ENCODE peak calls at places on chromosomes 1 and 21, in eight cellular contexts. One of them, this sample, is unnamed.

GRCh38 chr1:26787381-26787705 is 407 bp upstream of the PIGV start:
- DNase-seq in kidney: no peak
- DNase-seq in fibroblast of lung: no peak
- DNase-seq in astrocyte of the cerebellum: peak
- DNase-seq in keratinocyte: no peak
- DNase-seq in HFF-Myc: no peak
- DNase-seq in K562: peak
- DNase-seq in tibial artery: no peak
- DNase-seq in this sample: no peak

GRCh38 chr1:38598118-38598517 is 261.5 kb downstream of the RRAGC start:
- DNase-seq in kidney: no peak
- DNase-seq in fibroblast of lung: no peak
- DNase-seq in astrocyte of the cerebellum: no peak
- DNase-seq in keratinocyte: no peak
- DNase-seq in HFF-Myc: no peak
- DNase-seq in K562: no peak
- DNase-seq in tibial artery: no peak
- DNase-seq in this sample: no peak

GRCh38 chr1:17485280-17485679 is 45.8 kb upstream of the RCC2 start:
- DNase-seq in kidney: no peak
- DNase-seq in fibroblast of lung: peak
- DNase-seq in astrocyte of the cerebellum: no peak
- DNase-seq in keratinocyte: no peak
- DNase-seq in HFF-Myc: no peak
- DNase-seq in K562: peak
- DNase-seq in tibial artery: no peak
- DNase-seq in this sample: no peak

GRCh38 chr1:2233997-2234761 is 6.1 kb downstream of the SKI start:
- DNase-seq in kidney: peak
- DNase-seq in fibroblast of lung: peak
- DNase-seq in astrocyte of the cerebellum: no peak
- DNase-seq in keratinocyte: no peak
- DNase-seq in HFF-Myc: no peak
- DNase-seq in K562: no peak
- DNase-seq in tibial artery: peak
- DNase-seq in this sample: no peak

GRCh38 chr1:40143891-40144575 is 17.2 kb upstream of the RLF start:
- DNase-seq in kidney: no peak
- DNase-seq in fibroblast of lung: peak
- DNase-seq in astrocyte of the cerebellum: peak
- DNase-seq in keratinocyte: peak
- DNase-seq in HFF-Myc: peak
- DNase-seq in K562: peak
- DNase-seq in tibial artery: no peak
- DNase-seq in this sample: peak

GRCh38 chr1:185559684-185560310 is 174.4 kb upstream of the HMCN1 start:
- DNase-seq in kidney: no peak
- DNase-seq in fibroblast of lung: no peak
- DNase-seq in astrocyte of the cerebellum: peak
- DNase-seq in keratinocyte: no peak
- DNase-seq in HFF-Myc: no peak
- DNase-seq in K562: peak
- DNase-seq in tibial artery: no peak
- DNase-seq in this sample: no peak

GRCh38 chr1:83583351-83584014 is 415.4 kb downstream of the TTLL7 start:
- DNase-seq in kidney: no peak
- DNase-seq in fibroblast of lung: peak
- DNase-seq in astrocyte of the cerebellum: no peak
- DNase-seq in keratinocyte: no peak
- DNase-seq in HFF-Myc: peak
- DNase-seq in K562: no peak
- DNase-seq in tibial artery: no peak
- DNase-seq in this sample: no peak

GRCh38 chr1:111720274-111720976 is 18.8 kb downstream of the INKA2 start:
- DNase-seq in kidney: no peak
- DNase-seq in fibroblast of lung: no peak
- DNase-seq in astrocyte of the cerebellum: no peak
- DNase-seq in keratinocyte: no peak
- DNase-seq in HFF-Myc: no peak
- DNase-seq in K562: no peak
- DNase-seq in tibial artery: no peak
- DNase-seq in this sample: no peak

GRCh38 chr1:172107261-172107820 is 266.0 kb downstream of the DNM3 start:
- DNase-seq in kidney: no peak
- DNase-seq in fibroblast of lung: peak
- DNase-seq in astrocyte of the cerebellum: no peak
- DNase-seq in keratinocyte: no peak
- DNase-seq in HFF-Myc: no peak
- DNase-seq in K562: no peak
- DNase-seq in tibial artery: no peak
- DNase-seq in this sample: no peak

GRCh38 chr21:15015622-15016471 is 49.0 kb downstream of the NRIP1 start:
- DNase-seq in kidney: no peak
- DNase-seq in fibroblast of lung: peak
- DNase-seq in astrocyte of the cerebellum: no peak
- DNase-seq in keratinocyte: peak
- DNase-seq in HFF-Myc: peak
- DNase-seq in K562: no peak
- DNase-seq in tibial artery: no peak
- DNase-seq in this sample: no peak

GRCh38 chr1:247165674-247166073 is 6.1 kb downstream of the ZNF124 start:
- DNase-seq in kidney: no peak
- DNase-seq in fibroblast of lung: no peak
- DNase-seq in astrocyte of the cerebellum: no peak
- DNase-seq in keratinocyte: no peak
- DNase-seq in HFF-Myc: no peak
- DNase-seq in K562: no peak
- DNase-seq in tibial artery: no peak
- DNase-seq in this sample: no peak

GRCh38 chr21:32456497-32456918 is 44.0 kb downstream of the EVA1C start:
- DNase-seq in kidney: no peak
- DNase-seq in fibroblast of lung: peak
- DNase-seq in astrocyte of the cerebellum: no peak
- DNase-seq in keratinocyte: no peak
- DNase-seq in HFF-Myc: peak
- DNase-seq in K562: no peak
- DNase-seq in tibial artery: no peak
- DNase-seq in this sample: no peak

GRCh38 chr1:231684333-231685244 is 58.0 kb downstream of the DISC1 start:
- DNase-seq in kidney: no peak
- DNase-seq in fibroblast of lung: no peak
- DNase-seq in astrocyte of the cerebellum: no peak
- DNase-seq in keratinocyte: no peak
- DNase-seq in HFF-Myc: no peak
- DNase-seq in K562: no peak
- DNase-seq in tibial artery: no peak
- DNase-seq in this sample: no peak

GRCh38 chr1:245156736-245157505 is 2.1 kb downstream of the KIF26B start:
- DNase-seq in kidney: no peak
- DNase-seq in fibroblast of lung: peak
- DNase-seq in astrocyte of the cerebellum: peak
- DNase-seq in keratinocyte: no peak
- DNase-seq in HFF-Myc: no peak
- DNase-seq in K562: no peak
- DNase-seq in tibial artery: no peak
- DNase-seq in this sample: no peak

DNA sequence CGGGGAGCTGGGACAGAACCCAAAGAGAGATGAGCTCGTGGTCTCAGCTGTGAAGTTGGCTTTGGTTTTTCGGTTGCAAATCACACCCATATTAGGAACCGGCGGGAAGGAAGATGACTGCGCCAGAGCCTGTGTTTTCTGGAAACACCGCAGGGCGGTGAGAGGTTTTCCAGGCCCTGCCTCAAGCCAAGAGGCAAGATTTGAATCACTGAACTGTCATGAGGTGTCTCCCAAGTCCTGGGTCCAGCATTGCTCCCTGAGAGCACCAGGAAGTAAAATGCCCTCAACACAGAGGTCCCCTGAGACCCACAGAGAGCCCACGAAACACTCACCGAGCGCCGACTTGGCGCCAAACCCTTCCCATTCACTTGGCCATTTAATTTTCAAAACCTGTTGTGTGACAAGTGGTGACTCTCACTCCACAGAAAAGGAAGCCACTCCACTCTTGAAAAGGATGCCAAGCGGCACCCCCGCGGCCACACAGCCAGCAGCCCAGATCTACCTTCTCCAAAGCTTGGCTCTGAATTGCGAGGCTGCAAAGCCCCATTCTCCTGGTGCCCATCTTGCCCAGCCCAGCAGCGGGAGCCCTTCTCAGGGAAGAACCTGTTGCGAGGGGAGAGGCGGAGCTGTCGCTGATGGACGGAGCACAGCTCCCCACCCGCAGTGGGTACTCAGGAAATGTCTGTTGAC is 99.0 kb upstream of the RUNX3 start:
- DNase-seq in kidney: peak
- DNase-seq in fibroblast of lung: no peak
- DNase-seq in astrocyte of the cerebellum: no peak
- DNase-seq in keratinocyte: no peak
- DNase-seq in HFF-Myc: no peak
- DNase-seq in K562: no peak
- DNase-seq in tibial artery: no peak
- DNase-seq in this sample: no peak
- TF ChIP-seq CTCF in kidney: no peak
- TF ChIP-seq CTCF in fibroblast of lung: no peak
- TF ChIP-seq CTCF in astrocyte of the cerebellum: no peak
- TF ChIP-seq CTCF in keratinocyte: no peak
- TF ChIP-seq CTCF in HFF-Myc: no peak
- TF ChIP-seq CTCF in K562: no peak
- TF ChIP-seq CTCF in tibial artery: no peak
- TF ChIP-seq CTCF in this sample: no peak

GRCh38 chr1:78047131-78047530 is 1.4 kb downstream of the GIPC2 start:
- DNase-seq in kidney: no peak
- DNase-seq in fibroblast of lung: no peak
- DNase-seq in astrocyte of the cerebellum: no peak
- DNase-seq in keratinocyte: no peak
- DNase-seq in HFF-Myc: no peak
- DNase-seq in K562: no peak
- DNase-seq in tibial artery: no peak
- DNase-seq in this sample: no peak
- TF ChIP-seq CTCF in kidney: peak
- TF ChIP-seq CTCF in fibroblast of lung: no peak
- TF ChIP-seq CTCF in astrocyte of the cerebellum: no peak
- TF ChIP-seq CTCF in keratinocyte: no peak
- TF ChIP-seq CTCF in HFF-Myc: no peak
- TF ChIP-seq CTCF in K562: no peak
- TF ChIP-seq CTCF in tibial artery: no peak
- TF ChIP-seq CTCF in this sample: no peak

GRCh38 chr1:36446261-36446660 is 4.0 kb downstream of the OSCP1 start:
- DNase-seq in kidney: no peak
- DNase-seq in fibroblast of lung: no peak
- DNase-seq in astrocyte of the cerebellum: no peak
- DNase-seq in keratinocyte: no peak
- DNase-seq in HFF-Myc: no peak
- DNase-seq in K562: peak
- DNase-seq in tibial artery: no peak
- DNase-seq in this sample: no peak
- TF ChIP-seq CTCF in kidney: no peak
- TF ChIP-seq CTCF in fibroblast of lung: no peak
- TF ChIP-seq CTCF in astrocyte of the cerebellum: peak
- TF ChIP-seq CTCF in keratinocyte: peak
- TF ChIP-seq CTCF in HFF-Myc: peak
- TF ChIP-seq CTCF in K562: peak
- TF ChIP-seq CTCF in tibial artery: no peak
- TF ChIP-seq CTCF in this sample: no peak

DNA sequence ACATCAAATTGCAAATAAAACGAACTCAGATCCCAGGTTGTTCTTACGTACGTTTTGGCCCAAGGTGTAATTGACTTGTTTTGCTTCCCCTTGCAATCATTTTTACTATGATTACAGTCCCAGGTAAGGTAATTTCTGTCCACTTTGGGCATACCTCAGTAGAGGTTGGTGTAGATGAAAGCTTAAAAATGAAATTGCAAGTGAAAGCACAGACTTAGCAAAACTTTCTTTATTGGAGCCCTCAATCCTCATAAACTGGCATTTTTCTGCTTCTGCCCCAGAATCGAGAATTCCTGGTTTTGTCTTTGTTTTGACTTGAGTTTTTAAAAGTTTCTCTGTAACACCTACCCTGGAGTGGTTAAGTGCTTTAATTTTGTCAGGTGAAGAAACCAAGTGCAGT is 9.4 kb downstream of the MRPS6 start:
- DNase-seq in kidney: no peak
- DNase-seq in fibroblast of lung: no peak
- DNase-seq in astrocyte of the cerebellum: no peak
- DNase-seq in keratinocyte: no peak
- DNase-seq in HFF-Myc: no peak
- DNase-seq in K562: no peak
- DNase-seq in tibial artery: no peak
- DNase-seq in this sample: no peak
- TF ChIP-seq CTCF in kidney: no peak
- TF ChIP-seq CTCF in fibroblast of lung: no peak
- TF ChIP-seq CTCF in astrocyte of the cerebellum: no peak
- TF ChIP-seq CTCF in keratinocyte: no peak
- TF ChIP-seq CTCF in HFF-Myc: no peak
- TF ChIP-seq CTCF in K562: no peak
- TF ChIP-seq CTCF in tibial artery: no peak
- TF ChIP-seq CTCF in this sample: no peak

DNA sequence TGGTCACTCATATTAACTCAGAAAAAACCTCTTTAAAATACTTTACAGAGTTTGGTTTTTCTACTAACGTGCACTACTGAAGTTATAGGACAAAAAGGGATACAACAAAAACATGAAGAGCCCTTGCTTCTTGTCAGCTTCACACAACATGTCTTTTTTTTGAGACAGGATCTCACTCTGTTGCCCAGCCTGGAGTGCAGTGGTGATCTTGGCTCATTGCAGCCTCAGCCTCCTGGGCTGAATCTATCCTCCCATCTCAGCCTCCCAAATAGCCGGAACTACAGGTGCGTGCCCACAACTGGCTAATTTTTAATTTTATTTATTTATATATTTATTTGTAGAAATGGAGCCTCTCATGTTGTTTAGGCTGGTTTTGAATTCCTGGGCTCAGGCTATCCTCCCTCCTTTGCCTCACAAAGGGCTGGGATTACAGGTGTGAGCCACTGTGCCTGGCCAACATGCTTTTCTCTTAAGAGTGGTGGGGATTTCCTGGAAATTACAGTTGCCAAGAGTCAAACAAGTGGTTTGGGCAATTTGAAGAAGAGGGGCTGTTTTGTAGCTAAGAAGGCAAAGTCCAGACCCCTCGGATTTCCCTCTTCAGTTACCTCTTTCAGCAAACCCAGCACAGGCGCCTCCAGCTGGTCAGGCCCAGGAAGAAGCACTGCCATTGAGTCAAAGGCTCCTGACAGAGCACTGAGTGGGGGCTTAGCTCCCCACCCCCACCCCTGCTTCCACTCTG is 6.4 kb upstream of the SMPDL3B start:
- DNase-seq in kidney: peak
- DNase-seq in fibroblast of lung: no peak
- DNase-seq in astrocyte of the cerebellum: no peak
- DNase-seq in keratinocyte: no peak
- DNase-seq in HFF-Myc: no peak
- DNase-seq in K562: peak
- DNase-seq in tibial artery: no peak
- DNase-seq in this sample: no peak
- TF ChIP-seq CTCF in kidney: no peak
- TF ChIP-seq CTCF in fibroblast of lung: no peak
- TF ChIP-seq CTCF in astrocyte of the cerebellum: no peak
- TF ChIP-seq CTCF in keratinocyte: no peak
- TF ChIP-seq CTCF in HFF-Myc: no peak
- TF ChIP-seq CTCF in K562: peak
- TF ChIP-seq CTCF in tibial artery: no peak
- TF ChIP-seq CTCF in this sample: no peak